ENCODE peak calls at places on chromosomes 7 and 10, in seven cellular contexts. A is Peyer's patch, M is astrocyte, R is OCI-LY7, I is adrenal gland, X is hepatocyte, K is HCT116. S is an unnamed sample.
A peak's percentile ranks its signal among the peaks of the same experiment; 100 is the strongest.

GRCh38 chr7:143492043-143492471 is 14.4 kb downstream of the TAS2R41 start:
- DNase-seq in R (no peak), X (peak; percentile 47), K (peak; percentile 27), A (no peak), M (peak; percentile 76), I (no peak), S (no peak)

GRCh38 chr10:9547921-9548904 is 1469.5 kb upstream of the CELF2 start:
- DNase-seq in R (no peak), X (no peak), K (no peak), M (no peak), A (no peak), I (no peak), S (no peak)

GRCh38 chr7:115676080-115676479 is 354.5 kb downstream of the TFEC start:
- DNase-seq in I (no peak), R (no peak), K (peak; percentile 42), X (peak; percentile 28), M (peak; percentile 36), A (no peak), S (no peak)

GRCh38 chr10:119313645-119314044 is 106.3 kb downstream of the GRK5 start:
- DNase-seq in R (no peak), A (no peak), I (no peak), M (no peak), X (no peak), K (no peak), S (no peak)

GRCh38 chr7:2732959-2733584 is 45.1 kb downstream of the AMZ1 start:
- DNase-seq in M (peak; percentile 65), K (no peak), R (no peak), I (peak; percentile 61), A (no peak), X (peak; percentile 77), S (no peak)

GRCh38 chr10:71448146-71448545 is 51.4 kb downstream of the CDH23 start:
- DNase-seq in M (no peak), A (no peak), X (no peak), R (no peak), K (no peak), I (no peak), S (no peak)

GRCh38 chr7:155380986-155381851 is 76.7 kb upstream of the EN2 start:
- DNase-seq in X (no peak), A (no peak), K (no peak), I (no peak), R (no peak), M (no peak), S (no peak)

GRCh38 chr10:132667613-132668394 is 118.1 kb downstream of the NKX6-2 start:
- DNase-seq in X (no peak), M (peak; percentile 79), R (no peak), K (no peak), I (no peak), A (peak; percentile 14), S (no peak)

GRCh38 chr7:51977913-51978312 is 661.3 kb upstream of the COBL start:
- DNase-seq in R (no peak), M (no peak), A (no peak), K (no peak), X (no peak), I (no peak), S (no peak)

GRCh38 chr7:65307651-65308299 is 65.9 kb upstream of the ZNF92 start:
- DNase-seq in M (peak; percentile 38), R (peak; percentile 81), X (peak; percentile 78), K (peak; percentile 34), A (no peak), I (peak; percentile 54), S (peak; percentile 85)

GRCh38 chr7:152202056-152202455 is 176.6 kb downstream of the GALNT11 start:
- DNase-seq in K (no peak), A (no peak), X (no peak), I (no peak), R (no peak), M (peak; percentile 63), S (no peak)

GRCh38 chr10:92291921-92292860 is 1.2 kb downstream of the MARCHF5 start:
- DNase-seq in R (peak; percentile 70), K (peak; percentile 32), A (peak; percentile 53), M (peak; percentile 40), I (peak; percentile 54), X (peak; percentile 70), S (peak; percentile 5)

GRCh38 chr10:18310761-18311160 is 170.5 kb downstream of the CACNB2 start:
- DNase-seq in K (no peak), A (no peak), I (no peak), R (no peak), M (no peak), X (no peak), S (no peak)

GRCh38 chr7:42232275-42232674 is 4.7 kb downstream of the GLI3 start:
- DNase-seq in K (no peak), A (no peak), I (no peak), R (no peak), X (peak; percentile 49), M (peak; percentile 65), S (peak; percentile 89)

GRCh38 chr7:109154748-109155147 is 585.1 kb downstream of the DNAJB9 start:
- DNase-seq in I (no peak), K (no peak), R (no peak), A (no peak), M (no peak), X (no peak), S (no peak)

GRCh38 chr7:72035275-72035674 is 376.9 kb downstream of the CALN1 start:
- DNase-seq in M (no peak), I (no peak), R (no peak), A (no peak), K (no peak), X (no peak), S (no peak)

GRCh38 chr7:96823274-96823673 is 113.6 kb upstream of the SEM1 start:
- DNase-seq in M (peak; percentile 4), K (no peak), I (no peak), A (no peak), R (no peak), X (no peak), S (no peak)

GRCh38 chr7:30225863-30226361 is 58.5 kb upstream of the ZNRF2 start:
- DNase-seq in K (peak; percentile 31), R (peak; percentile 67), A (no peak), I (peak; percentile 54), M (peak; percentile 82), X (peak; percentile 60), S (no peak)

GRCh38 chr7:46478046-46478445 is 557.0 kb upstream of the IGFBP3 start:
- DNase-seq in X (no peak), R (no peak), A (no peak), K (no peak), I (no peak), M (peak; percentile 77), S (no peak)

GRCh38 chr10:1187855-1188555 is 131.8 kb downstream of the WDR37 start:
- DNase-seq in X (no peak), K (no peak), I (no peak), A (peak; percentile 45), R (no peak), M (no peak), S (no peak)

GRCh38 chr7:30459591-30460245 is 18.9 kb downstream of the NOD1 start:
- DNase-seq in R (no peak), A (no peak), M (peak; percentile 97), K (no peak), I (peak; percentile 48), X (peak; percentile 87), S (no peak)

GRCh38 chr10:103442031-103442461 is 10.1 kb downstream of the CALHM2 start:
- DNase-seq in X (peak; percentile 55), R (no peak), M (peak; percentile 62), K (no peak), I (peak; percentile 92), A (no peak), S (no peak)

DNA sequence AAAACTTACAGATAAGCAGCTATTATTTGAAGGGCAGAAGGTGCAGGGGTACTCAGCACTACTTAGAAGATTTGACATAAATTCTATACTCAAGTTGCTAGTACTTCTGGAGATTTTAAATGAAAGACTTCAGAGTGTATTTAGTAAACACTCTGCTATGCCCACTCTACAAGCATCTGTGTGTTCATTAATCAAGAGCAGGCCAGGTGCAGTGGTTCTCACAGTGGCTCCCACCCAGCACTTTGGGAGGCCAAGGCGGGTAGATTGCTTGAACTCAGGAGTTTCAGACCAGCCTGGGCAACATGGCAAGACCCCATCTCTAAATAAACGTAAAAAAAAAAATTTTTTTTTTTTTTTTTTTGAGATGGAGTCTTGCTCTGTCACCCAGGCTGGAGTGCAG is 38.9 kb upstream of the TOMM7 start:
- DNase-seq in X (no peak), M (no peak), R (no peak), K (no peak), I (no peak), A (no peak), S (no peak)
- H3K36me3 ChIP-seq in X (no peaks in the 10 kb centered on the region), M (peaks cover 11% of the 10 kb centered on the region), R (peaks cover 71% of the 10 kb centered on the region), K (peaks cover 11% of the 10 kb centered on the region), I (no peaks in the 10 kb centered on the region), A (no peaks in the 10 kb centered on the region), S (peaks cover 52% of the 10 kb centered on the region)

GRCh38 chr7:21719846-21720245 is 177.0 kb downstream of the DNAH11 start:
- DNase-seq in M (no peak), K (no peak), R (no peak), I (no peak), X (no peak), A (no peak), S (no peak)
- H3K9me3 ChIP-seq in M (no peaks in the 10 kb centered on the region), K (no peaks in the 10 kb centered on the region), R (no peaks in the 10 kb centered on the region), I (no peaks in the 10 kb centered on the region), X (no peaks in the 10 kb centered on the region), A (no peaks in the 10 kb centered on the region), S (no peaks in the 10 kb centered on the region)

GRCh38 chr7:44979481-44980392 is 922 bp upstream of the MYO1G start:
- DNase-seq in A (no peak), I (no peak), M (no peak), X (no peak), R (peak; percentile 51), K (no peak), S (no peak)
- H3K4me1 ChIP-seq in A (no peaks in the 10 kb centered on the region), I (peaks cover 6% of the 10 kb centered on the region), M (peaks cover 25% of the 10 kb centered on the region), X (no peaks in the 10 kb centered on the region), R (peaks cover 81% of the 10 kb centered on the region), K (peaks cover 20% of the 10 kb centered on the region), S (peaks cover 7% of the 10 kb centered on the region)

DNA sequence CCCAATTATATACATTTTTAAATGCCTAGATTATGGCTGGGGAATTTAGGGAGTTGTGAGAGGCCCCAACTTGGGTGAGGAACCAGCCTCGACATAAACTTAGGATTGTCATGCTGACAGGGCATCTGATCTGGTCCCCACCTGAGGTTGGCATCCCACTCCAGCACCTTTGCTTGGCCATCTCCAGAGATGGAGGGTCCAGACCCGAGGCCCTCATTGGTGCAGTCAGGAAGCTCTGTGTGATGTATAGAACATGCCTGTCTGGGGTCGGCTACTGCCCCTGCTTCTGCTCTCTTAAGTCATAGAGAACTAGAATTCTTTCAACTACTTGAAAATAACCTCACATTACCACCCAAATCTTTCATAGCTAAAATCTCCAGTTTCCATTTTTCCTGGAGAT is 153.8 kb downstream of the NRF1 start:
- DNase-seq in I (no peak), X (no peak), M (no peak), A (peak; percentile 4), K (no peak), R (no peak), S (no peak)
- H3K36me3 ChIP-seq in I (no peaks in the 10 kb centered on the region), X (no peaks in the 10 kb centered on the region), M (no peaks in the 10 kb centered on the region), A (no peaks in the 10 kb centered on the region), K (no peaks in the 10 kb centered on the region), R (no peaks in the 10 kb centered on the region), S (peaks cover 11% of the 10 kb centered on the region)

DNA sequence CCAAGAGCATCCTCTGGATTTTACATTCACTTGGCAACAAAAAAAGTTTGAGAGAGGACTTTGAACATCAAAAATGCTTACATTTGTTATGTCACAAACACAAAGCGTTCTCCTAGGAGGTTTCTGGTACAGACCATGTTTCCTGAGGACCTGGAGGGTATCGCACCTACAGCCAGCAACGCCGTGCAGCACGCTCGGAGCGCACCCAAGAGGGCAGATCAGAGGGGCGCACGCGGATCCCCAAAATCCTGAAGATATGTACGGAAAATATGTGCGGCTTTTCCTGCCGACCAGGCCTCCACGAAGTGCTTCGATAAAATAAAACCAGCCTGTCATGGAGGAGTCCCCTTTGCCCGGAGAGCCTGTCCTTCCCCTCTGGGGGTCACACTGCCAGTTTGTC is 454.9 kb downstream of the DNAJB6 start:
- DNase-seq in R (no peak), K (no peak), M (no peak), X (no peak), I (no peak), A (no peak), S (no peak)
- H3K9me3 ChIP-seq in R (no peaks in the 10 kb centered on the region), K (no peaks in the 10 kb centered on the region), M (no peaks in the 10 kb centered on the region), X (no peaks in the 10 kb centered on the region), I (no peaks in the 10 kb centered on the region), A (no peaks in the 10 kb centered on the region), S (no peaks in the 10 kb centered on the region)